ENCODE peak calls at places on chromosomes 4 and X, in six cellular contexts. D, J, A, O, G and V are unnamed samples.

GRCh38 chr4:5101571-5101970 is 50.3 kb downstream of the STK32B start:
- DNase-seq in A (no peak), O (no peak), D (no peak), G (no peak), J (no peak), V (no peak)

GRCh38 chrX:72081605-72082320 is 50.0 kb downstream of the RTL5 start:
- DNase-seq in J (no peak), O (no peak), D (no peak), G (no peak), A (no peak), V (no peak)

GRCh38 chr4:6271206-6271605 is 1.6 kb downstream of the WFS1 start:
- DNase-seq in O (no peak), G (no peak), A (no peak), J (no peak), D (no peak), V (no peak)

GRCh38 chrX:41338422-41338821 is 4.5 kb downstream of the DDX3X start:
- DNase-seq in A (no peak), D (no peak), J (no peak), G (no peak), O (no peak), V (no peak)

GRCh38 chr4:8305851-8306361 is 36.4 kb downstream of the HTRA3 start:
- DNase-seq in O (peak; percentile 62), J (no peak), D (no peak), A (no peak), G (no peak), V (peak; percentile 65)

GRCh38 chrX:15343075-15343476 is 7.8 kb upstream of the PIGA start:
- DNase-seq in J (no peak), D (no peak), G (no peak), A (no peak), O (peak; percentile 63), V (no peak)

GRCh38 chrX:123424546-123424945 is 240.5 kb downstream of the GRIA3 start:
- DNase-seq in O (no peak), D (no peak), J (no peak), A (peak; percentile 70), G (no peak), V (no peak)

GRCh38 chrX:132810488-132810887 is 147.9 kb downstream of the HS6ST2 start:
- DNase-seq in O (no peak), D (no peak), A (no peak), J (no peak), G (no peak), V (no peak)

GRCh38 chrX:24301806-24302205 is 12.1 kb downstream of the SUPT20HL2 start:
- DNase-seq in O (no peak), A (no peak), J (no peak), D (no peak), G (no peak), V (no peak)

GRCh38 chr4:82784615-82785247 is 13.9 kb downstream of the SCD5 start:
- DNase-seq in A (peak; percentile 74), D (no peak), O (no peak), G (no peak), J (no peak), V (no peak)

GRCh38 chr4:173404296-173404865 is 5.5 kb upstream of the SCRG1 start:
- DNase-seq in G (no peak), D (no peak), O (no peak), J (no peak), A (no peak), V (no peak)

GRCh38 chr4:172785623-172786022 is 383.0 kb upstream of the GALNT7 start:
- DNase-seq in D (no peak), O (no peak), J (no peak), G (no peak), A (no peak), V (no peak)

GRCh38 chr4:184644553-184645307 is 4.5 kb downstream of the CASP3 start:
- DNase-seq in J (no peak), O (no peak), A (peak; percentile 74), G (no peak), D (no peak), V (no peak)